ENCODE peak calls at places on chromosomes 6 and 20, in four cellular contexts. W is fibroblast of mammary gland, B is epithelial cell of esophagus, J is WERI-Rb-1. R is an unnamed sample.

GRCh38 chr6:121515615-121516265 is 80.3 kb downstream of the GJA1 start:
- DNase-seq in W (peak; percentile 10), B (peak; percentile 13), J (no peak), R (no peak)

GRCh38 chr6:37141291-37142046 is 28.5 kb upstream of the PIM1 start:
- DNase-seq in W (peak; percentile 72), B (no peak), J (peak; percentile 57), R (no peak)

GRCh38 chr6:105981002-105981887 is 104.9 kb upstream of the PRDM1 start:
- DNase-seq in W (no peak), B (peak; percentile 16), J (no peak), R (peak; percentile 12)

GRCh38 chr6:77178821-77179220 is 284.5 kb downstream of the HTR1B start:
- DNase-seq in W (peak; percentile 55), B (peak; percentile 78), J (no peak), R (no peak)

GRCh38 chr6:37566209-37566859 is 66.6 kb upstream of the CCDC167 start:
- DNase-seq in W (peak; percentile 11), B (peak; percentile 29), J (peak; percentile 89), R (peak; percentile 77)

GRCh38 chr6:1713016-1713600 is 103.4 kb downstream of the FOXC1 start:
- DNase-seq in W (no peak), B (no peak), J (no peak), R (no peak)

GRCh38 chr6:53628354-53629119 is 37.0 kb downstream of the KLHL31 start:
- DNase-seq in W (peak; percentile 89), B (peak; percentile 89), J (no peak), R (no peak)

GRCh38 chr6:15662246-15663056 is at the start of gene DTNBP1:
- DNase-seq in W (peak; percentile 15), B (peak; percentile 64), J (peak; percentile 95), R (peak; percentile 91)

GRCh38 chr20:39751557-39752137 is 789.5 kb downstream of the DHX35 start:
- DNase-seq in W (no peak), B (no peak), J (no peak), R (peak; percentile 5)

GRCh38 chr6:44470106-44470446 is 82.6 kb downstream of the CDC5L start:
- DNase-seq in W (no peak), B (peak; percentile 61), J (no peak), R (no peak)

GRCh38 chr20:57106692-57107091 is 159.7 kb downstream of the BMP7 start:
- DNase-seq in W (no peak), B (no peak), J (no peak), R (no peak)

GRCh38 chr6:137927777-137928218 is 60.7 kb downstream of the TNFAIP3 start:
- DNase-seq in W (no peak), B (no peak), J (no peak), R (peak; percentile 84)

GRCh38 chr6:39377530-39377929 is 55.0 kb upstream of the KCNK16 start:
- DNase-seq in W (peak; percentile 63), B (peak; percentile 63), J (peak; percentile 90), R (no peak)

GRCh38 chr6:101163611-101164010 is 229.9 kb upstream of the GRIK2 start:
- DNase-seq in W (no peak), B (no peak), J (peak; percentile 78), R (no peak)

GRCh38 chr6:104413767-104414166 is 446.0 kb downstream of the HACE1 start:
- DNase-seq in W (no peak), B (no peak), J (no peak), R (no peak)

GRCh38 chr6:169076240-169076639 is 177.4 kb downstream of the THBS2 start:
- DNase-seq in W (no peak), B (no peak), J (no peak), R (no peak)

GRCh38 chr6:47278545-47278944 is 31.2 kb downstream of the TNFRSF21 start:
- DNase-seq in W (peak; percentile 75), B (peak; percentile 52), J (peak; percentile 37), R (no peak)

GRCh38 chr6:121896363-121896762 is 460.9 kb downstream of the GJA1 start:
- DNase-seq in W (no peak), B (peak; percentile 16), J (no peak), R (no peak)

GRCh38 chr6:9086331-9086730 is 651.0 kb upstream of the SLC35B3 start:
- DNase-seq in W (no peak), B (peak; percentile 5), J (no peak), R (no peak)

GRCh38 chr6:169989594-169989993 is 238.2 kb downstream of the ERMARD start:
- DNase-seq in W (no peak), B (no peak), J (no peak), R (no peak)

GRCh38 chr20:62905536-62906117 is 20.7 kb downstream of the DIDO1 start:
- DNase-seq in W (no peak), B (no peak), J (no peak), R (no peak)

GRCh38 chr6:20448828-20449227 is 47.1 kb downstream of the E2F3 start:
- DNase-seq in W (no peak), B (no peak), J (no peak), R (no peak)

GRCh38 chr6:44105146-44105545 is 22.1 kb downstream of the MRPL14 start:
- DNase-seq in W (no peak), B (no peak), J (no peak), R (no peak)

GRCh38 chr20:33370296-33370695 is 31.0 kb downstream of the CDK5RAP1 start:
- DNase-seq in W (peak; percentile 22), B (peak; percentile 44), J (no peak), R (no peak)

GRCh38 chr6:64680446-64680845 is 1026.6 kb downstream of the EYS start:
- DNase-seq in W (no peak), B (peak; percentile 3), J (no peak), R (no peak)

GRCh38 chr20:49948809-49949507 is 12.8 kb downstream of the RNF114 start:
- DNase-seq in W (peak; percentile 96), B (no peak), J (no peak), R (no peak)

GRCh38 chr6:101401792-101402617 is 8.5 kb downstream of the GRIK2 start:
- DNase-seq in W (no peak), B (no peak), J (no peak), R (no peak)

GRCh38 chr20:51346686-51347485 is 195.6 kb downstream of the NFATC2 start:
- DNase-seq in W (peak; percentile 93), B (peak; percentile 82), J (no peak), R (no peak)

GRCh38 chr6:158329531-158329930 is 17.3 kb downstream of the TULP4 start:
- DNase-seq in W (peak; percentile 22), B (no peak), J (no peak), R (no peak)

GRCh38 chr6:125943528-125944433 is 12.8 kb upstream of the HINT3 start:
- DNase-seq in W (no peak), B (no peak), J (no peak), R (no peak)

GRCh38 chr20:33493076-33493766 is 3.3 kb downstream of the CBFA2T2 start:
- DNase-seq in W (no peak), B (no peak), J (no peak), R (no peak)

GRCh38 chr6:12748815-12749521 is 32.4 kb downstream of the PHACTR1 start:
- DNase-seq in W (no peak), B (no peak), J (peak; percentile 80), R (no peak)

GRCh38 chr6:106253194-106253593 is 72.4 kb downstream of the ATG5 start:
- DNase-seq in W (peak; percentile 96), B (peak; percentile 43), J (no peak), R (no peak)

GRCh38 chr6:106513813-106514212 is 115.5 kb downstream of the RTN4IP1 start:
- DNase-seq in W (peak; percentile 62), B (peak; percentile 33), J (no peak), R (no peak)

GRCh38 chr6:139943391-139943790 is 568.9 kb upstream of the CITED2 start:
- DNase-seq in W (peak; percentile 88), B (peak; percentile 77), J (no peak), R (no peak)

GRCh38 chr6:152651986-152652385 is 14.8 kb upstream of the SYNE1 start:
- DNase-seq in W (peak; percentile 24), B (peak; percentile 43), J (no peak), R (no peak)

GRCh38 chr6:152642578-152643375 is 5.6 kb upstream of the SYNE1 start:
- DNase-seq in W (peak; percentile 49), B (peak; percentile 78), J (peak; percentile 67), R (no peak)

GRCh38 chr6:152648090-152648489 is 10.9 kb upstream of the SYNE1 start:
- DNase-seq in W (peak; percentile 39), B (no peak), J (no peak), R (no peak)
- TF ChIP-seq CTCF in W (no peak), B (no peak), J (no peak), R (no peak)

DNA sequence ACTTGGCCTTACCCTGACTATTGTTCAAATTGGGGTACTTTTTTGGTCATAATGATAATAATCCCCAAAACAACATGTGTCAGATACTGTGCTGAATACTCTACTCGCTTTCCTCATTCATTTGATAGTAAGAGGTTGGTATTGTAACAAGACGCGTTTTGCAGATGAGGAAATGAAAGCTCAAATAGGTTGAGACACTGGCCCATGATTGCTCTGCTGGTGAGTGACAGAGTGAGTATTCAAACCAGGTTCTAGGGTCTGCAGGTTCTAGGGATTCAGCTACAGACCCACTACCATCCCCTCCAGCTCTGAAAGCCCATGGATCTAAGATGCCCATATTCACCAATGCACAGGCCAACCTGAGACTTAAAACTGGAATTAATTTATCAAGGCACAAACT is 1.3 kb upstream of the ENPP4 start:
- DNase-seq in W (no peak), B (no peak), J (no peak), R (peak; percentile 41)
- H3K4me3 ChIP-seq in W (no peak overlapping the region), B (no peak overlapping the region), J (no peak overlapping the region), R (peak overlapping the region; percentile 89)

GRCh38 chr6:74087898-74088297 is 391.9 kb downstream of the CD109 start:
- DNase-seq in W (peak; percentile 48), B (peak; percentile 9), J (no peak), R (no peak)
- TF ChIP-seq CTCF in W (peak; percentile 4), B (no peak), J (no peak), R (no peak)

GRCh38 chr20:19975901-19976300 is 41.3 kb upstream of the NAA20 start:
- DNase-seq in W (peak; percentile 36), B (peak; percentile 39), J (no peak), R (no peak)

GRCh38 chr20:19975436-19975799 is 41.7 kb upstream of the NAA20 start:
- DNase-seq in W (peak; percentile 63), B (no peak), J (no peak), R (no peak)

GRCh38 chr20:19978511-19979210 is 38.5 kb upstream of the NAA20 start:
- DNase-seq in W (no peak), B (no peak), J (no peak), R (no peak)

GRCh38 chr20:19977373-19977770 is 39.8 kb upstream of the NAA20 start:
- DNase-seq in W (no peak), B (peak; percentile 27), J (no peak), R (no peak)

GRCh38 chr20:19976595-19977372 is 40.4 kb upstream of the NAA20 start:
- DNase-seq in W (peak; percentile 83), B (peak; percentile 78), J (no peak), R (no peak)
- H3K4me3 ChIP-seq in W (peak overlapping the region; percentile 78), B (peak overlapping the region; percentile 93), J (no peak overlapping the region), R (no peak overlapping the region)

GRCh38 chr6:117309613-117310012 is 44.3 kb downstream of the VGLL2 start:
- DNase-seq in W (no peak), B (no peak), J (no peak), R (no peak)
- TF ChIP-seq CTCF in W (no peak), B (no peak), J (no peak), R (no peak)

DNA sequence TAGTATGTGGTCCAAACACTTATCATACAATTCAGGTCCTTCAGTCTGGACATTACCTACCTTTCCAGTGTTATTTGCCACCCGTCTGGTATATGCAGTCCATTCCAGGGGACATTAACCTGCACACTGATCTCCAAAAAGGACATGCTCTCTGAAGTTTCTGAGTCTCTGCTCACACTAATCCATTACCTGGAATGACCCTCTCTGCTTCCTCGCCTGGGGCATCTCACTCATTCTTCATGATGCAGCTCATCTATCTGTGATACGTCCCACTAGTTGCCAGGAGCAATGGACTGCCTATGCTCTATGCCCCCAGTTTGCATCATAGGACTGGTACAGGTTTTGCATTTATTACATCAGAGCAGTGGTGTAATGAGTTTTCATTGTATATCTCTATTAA is 5.9 kb upstream of the TUBB2B start:
- DNase-seq in W (no peak), B (peak; percentile 35), J (peak; percentile 52), R (no peak)
- H3K4me3 ChIP-seq in W (no peak overlapping the region), B (no peak overlapping the region), J (no peak overlapping the region), R (no peak overlapping the region)

R was measured in GM06990.